ENCODE peak calls at places on chromosomes 12 and 14, in four cellular contexts. One of them, this sample, is unnamed.

GRCh38 chr12:88145567-88146347 is 3.6 kb downstream of the TMTC3 start:
- DNase-seq in thoracic aorta: no peak
- DNase-seq in AG04450: no peak
- DNase-seq in breast epithelium: no peak
- DNase-seq in this sample: no peak

GRCh38 chr12:13049816-13050215 is 5.6 kb downstream of the FAM234B start:
- DNase-seq in AG04450: no peak
- DNase-seq in thoracic aorta: no peak
- DNase-seq in breast epithelium: no peak
- DNase-seq in this sample: no peak

GRCh38 chr14:55470025-55470424 is 29.6 kb upstream of the TBPL2 start:
- DNase-seq in thoracic aorta: no peak
- DNase-seq in breast epithelium: no peak
- DNase-seq in AG04450: no peak
- DNase-seq in this sample: no peak

GRCh38 chr12:110230655-110231054 is 50.4 kb upstream of the ATP2A2 start:
- DNase-seq in AG04450: no peak
- DNase-seq in breast epithelium: no peak
- DNase-seq in thoracic aorta: no peak
- DNase-seq in this sample: no peak

GRCh38 chr14:20614038-20614840 is 23.1 kb upstream of the RNASE12 start:
- DNase-seq in breast epithelium: no peak
- DNase-seq in thoracic aorta: no peak
- DNase-seq in AG04450: no peak
- DNase-seq in this sample: no peak

GRCh38 chr14:93318927-93319326 is 13.9 kb downstream of the BTBD7 start:
- DNase-seq in AG04450: no peak
- DNase-seq in thoracic aorta: no peak
- DNase-seq in breast epithelium: no peak
- DNase-seq in this sample: no peak

GRCh38 chr12:92753976-92754885 is 51.4 kb downstream of the PLEKHG7 start:
- DNase-seq in thoracic aorta: no peak
- DNase-seq in breast epithelium: no peak
- DNase-seq in AG04450: no peak
- DNase-seq in this sample: no peak

GRCh38 chr14:52069617-52070431 is 965 bp upstream of the NID2 start:
- DNase-seq in breast epithelium: no peak
- DNase-seq in AG04450: no peak
- DNase-seq in thoracic aorta: no peak
- DNase-seq in this sample: no peak

GRCh38 chr12:26119391-26119981 is 5.4 kb downstream of the BHLHE41 start:
- DNase-seq in breast epithelium: no peak
- DNase-seq in thoracic aorta: no peak
- DNase-seq in AG04450: no peak
- DNase-seq in this sample: no peak

GRCh38 chr12:98352835-98353234 is 162.6 kb upstream of the TMPO start:
- DNase-seq in thoracic aorta: no peak
- DNase-seq in AG04450: no peak
- DNase-seq in breast epithelium: no peak
- DNase-seq in this sample: no peak

GRCh38 chr14:30883508-30884294 is 9.3 kb downstream of the COCH start:
- DNase-seq in AG04450: peak
- DNase-seq in thoracic aorta: no peak
- DNase-seq in breast epithelium: no peak
- DNase-seq in this sample: no peak

GRCh38 chr14:69261761-69262331 is 1.9 kb downstream of the GALNT16 start:
- DNase-seq in breast epithelium: no peak
- DNase-seq in AG04450: no peak
- DNase-seq in thoracic aorta: no peak
- DNase-seq in this sample: no peak

GRCh38 chr12:96239711-96240234 is 45.6 kb downstream of the ELK3 start:
- DNase-seq in thoracic aorta: no peak
- DNase-seq in AG04450: no peak
- DNase-seq in breast epithelium: no peak
- DNase-seq in this sample: no peak

GRCh38 chr12:105329926-105330282 is 587 bp upstream of the C12orf75 start:
- DNase-seq in AG04450: no peak
- DNase-seq in thoracic aorta: no peak
- DNase-seq in breast epithelium: no peak
- DNase-seq in this sample: no peak

DNA sequence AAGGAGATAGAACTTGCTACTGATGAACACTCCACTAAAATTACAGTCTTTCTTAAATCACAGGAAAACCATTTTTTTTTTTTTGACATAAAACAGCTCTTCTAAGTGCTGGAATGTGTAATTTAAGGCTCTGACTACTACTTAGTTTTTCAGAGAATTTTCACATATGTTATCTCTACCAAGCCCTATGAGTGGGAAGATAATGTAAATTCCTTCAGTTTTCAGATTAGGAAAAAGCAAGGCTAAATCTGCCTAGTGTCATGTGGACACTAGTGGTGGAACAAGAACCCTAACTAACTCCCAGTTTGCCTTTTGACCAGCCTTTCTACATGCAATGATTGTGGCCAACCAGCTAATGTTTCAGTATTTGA is 37.3 kb upstream of the CSRP2 start:
- DNase-seq in AG04450: no peak
- DNase-seq in thoracic aorta: no peak
- DNase-seq in breast epithelium: no peak
- DNase-seq in this sample: no peak
- TF ChIP-seq CTCF in AG04450: no peak
- TF ChIP-seq CTCF in thoracic aorta: no peak
- TF ChIP-seq CTCF in breast epithelium: no peak
- TF ChIP-seq CTCF in this sample: no peak

GRCh38 chr12:53064613-53065415 is 14.4 kb downstream of the SPRYD3 start:
- DNase-seq in AG04450: no peak
- DNase-seq in thoracic aorta: no peak
- DNase-seq in breast epithelium: no peak
- DNase-seq in this sample: no peak
- H3K27ac ChIP-seq in AG04450: peak
- H3K27ac ChIP-seq in thoracic aorta: peak
- H3K27ac ChIP-seq in breast epithelium: peak
- H3K27ac ChIP-seq in this sample: peak

GRCh38 chr12:119153477-119154434 is 25.0 kb upstream of the HSPB8 start:
- DNase-seq in AG04450: no peak
- DNase-seq in thoracic aorta: no peak
- DNase-seq in breast epithelium: no peak
- DNase-seq in this sample: peak
- H3K4me3 ChIP-seq in AG04450: peak
- H3K4me3 ChIP-seq in thoracic aorta: peak
- H3K4me3 ChIP-seq in breast epithelium: peak
- H3K4me3 ChIP-seq in this sample: no peak

GRCh38 chr14:22432348-22432976 is 156.6 kb downstream of the DAD1 start:
- DNase-seq in AG04450: peak
- DNase-seq in thoracic aorta: no peak
- DNase-seq in breast epithelium: no peak
- DNase-seq in this sample: no peak
- TF ChIP-seq CTCF in AG04450: no peak
- TF ChIP-seq CTCF in thoracic aorta: no peak
- TF ChIP-seq CTCF in breast epithelium: no peak
- TF ChIP-seq CTCF in this sample: no peak

GRCh38 chr12:55746147-55746912 is 3.4 kb downstream of the GDF11 start:
- DNase-seq in AG04450: no peak
- DNase-seq in thoracic aorta: no peak
- DNase-seq in breast epithelium: no peak
- DNase-seq in this sample: no peak
- H3K27ac ChIP-seq in AG04450: no peak
- H3K27ac ChIP-seq in thoracic aorta: peak
- H3K27ac ChIP-seq in breast epithelium: peak
- H3K27ac ChIP-seq in this sample: no peak

GRCh38 chr12:4277856-4278581 is 4.5 kb downstream of the CCND2 start:
- DNase-seq in AG04450: no peak
- DNase-seq in breast epithelium: no peak
- DNase-seq in thoracic aorta: no peak
- DNase-seq in this sample: no peak

GRCh38 chr12:4277205-4277543 is 3.6 kb downstream of the CCND2 start:
- DNase-seq in thoracic aorta: no peak
- DNase-seq in breast epithelium: no peak
- DNase-seq in AG04450: no peak
- DNase-seq in this sample: no peak

GRCh38 chr12:4274960-4275868 is 1.7 kb downstream of the CCND2 start:
- DNase-seq in thoracic aorta: no peak
- DNase-seq in breast epithelium: no peak
- DNase-seq in AG04450: no peak
- DNase-seq in this sample: peak

GRCh38 chr12:4275869-4276253 is 2.3 kb downstream of the CCND2 start:
- DNase-seq in thoracic aorta: no peak
- DNase-seq in breast epithelium: no peak
- DNase-seq in AG04450: no peak
- DNase-seq in this sample: no peak

GRCh38 chr12:4276524-4277204 is 3.1 kb downstream of the CCND2 start:
- DNase-seq in thoracic aorta: peak
- DNase-seq in breast epithelium: no peak
- DNase-seq in AG04450: peak
- DNase-seq in this sample: peak
- H3K4me3 ChIP-seq in thoracic aorta: peak
- H3K4me3 ChIP-seq in breast epithelium: peak
- H3K4me3 ChIP-seq in AG04450: no peak
- H3K4me3 ChIP-seq in this sample: no peak

GRCh38 chr12:64893961-64894360 is 69.5 kb downstream of the TBC1D30 start:
- DNase-seq in thoracic aorta: no peak
- DNase-seq in breast epithelium: no peak
- DNase-seq in AG04450: peak
- DNase-seq in this sample: no peak
- TF ChIP-seq CTCF in thoracic aorta: no peak
- TF ChIP-seq CTCF in breast epithelium: no peak
- TF ChIP-seq CTCF in AG04450: no peak
- TF ChIP-seq CTCF in this sample: no peak

DNA sequence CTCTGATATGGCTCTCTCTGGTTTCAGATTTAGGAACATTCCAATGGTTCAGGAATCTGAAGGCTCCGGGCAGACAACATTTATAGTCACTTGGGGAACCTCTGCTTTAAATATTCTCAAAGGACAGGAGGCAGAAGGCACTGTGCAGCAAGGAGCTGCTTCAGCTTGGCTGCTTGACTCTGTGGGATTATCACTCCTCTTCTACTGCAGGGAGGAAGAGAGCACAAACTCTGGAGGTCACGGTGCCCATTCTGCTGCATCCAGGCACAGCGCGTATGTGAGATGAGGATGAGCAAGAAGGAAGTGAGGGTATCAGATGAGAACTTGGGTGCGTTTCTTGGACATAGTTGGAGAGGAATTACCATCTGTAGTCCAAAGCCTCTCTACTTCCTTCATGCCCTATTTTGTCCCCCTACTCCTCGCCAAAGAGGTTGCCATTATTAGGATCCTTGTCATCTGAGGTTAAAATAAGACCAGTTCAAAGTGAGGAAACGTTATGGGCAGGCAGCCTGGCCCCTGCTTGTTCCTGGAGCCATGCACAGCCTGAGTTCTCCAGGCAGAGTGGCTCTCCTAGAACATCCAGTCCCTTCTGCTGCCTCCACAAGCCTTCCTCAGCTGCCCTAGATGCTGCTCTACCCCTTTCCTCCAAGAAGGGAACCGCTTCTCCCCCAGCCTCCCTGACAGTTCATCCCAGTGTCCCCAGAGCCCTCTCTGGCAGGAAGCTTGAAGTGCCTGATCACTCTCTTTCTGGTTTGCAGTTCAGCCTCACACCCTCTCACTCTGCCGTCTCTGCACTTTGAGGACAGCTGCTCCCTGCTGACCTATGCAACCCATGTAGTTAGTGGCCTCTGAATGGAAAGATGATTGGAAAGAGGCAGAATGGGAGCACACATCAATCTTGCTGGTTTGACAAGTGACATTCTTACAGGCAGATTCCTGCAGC is 12.5 kb downstream of the FGF6 start:
- DNase-seq in breast epithelium: no peak
- DNase-seq in AG04450: no peak
- DNase-seq in thoracic aorta: no peak
- DNase-seq in this sample: no peak
- H3K27ac ChIP-seq in breast epithelium: no peak
- H3K27ac ChIP-seq in AG04450: no peak
- H3K27ac ChIP-seq in thoracic aorta: no peak
- H3K27ac ChIP-seq in this sample: no peak

GRCh38 chr12:108690799-108691153 is 40.5 kb downstream of the CORO1C start:
- DNase-seq in thoracic aorta: no peak
- DNase-seq in breast epithelium: no peak
- DNase-seq in AG04450: no peak
- DNase-seq in this sample: no peak
- H3K4me3 ChIP-seq in thoracic aorta: peak
- H3K4me3 ChIP-seq in breast epithelium: peak
- H3K4me3 ChIP-seq in AG04450: peak
- H3K4me3 ChIP-seq in this sample: peak

GRCh38 chr12:132766380-132767085 is 4.9 kb upstream of the ANKLE2 start:
- DNase-seq in breast epithelium: peak
- DNase-seq in thoracic aorta: no peak
- DNase-seq in AG04450: no peak
- DNase-seq in this sample: peak

GRCh38 chr12:132764231-132764630 is 2.6 kb upstream of the ANKLE2 start:
- DNase-seq in thoracic aorta: no peak
- DNase-seq in breast epithelium: no peak
- DNase-seq in AG04450: no peak
- DNase-seq in this sample: no peak

GRCh38 chr12:132765366-132765765 is 3.7 kb upstream of the ANKLE2 start:
- DNase-seq in breast epithelium: no peak
- DNase-seq in AG04450: no peak
- DNase-seq in thoracic aorta: no peak
- DNase-seq in this sample: peak

GRCh38 chr12:132761032-132761910 is at the start of gene ANKLE2:
- DNase-seq in breast epithelium: no peak
- DNase-seq in thoracic aorta: no peak
- DNase-seq in AG04450: no peak
- DNase-seq in this sample: no peak

DNA sequence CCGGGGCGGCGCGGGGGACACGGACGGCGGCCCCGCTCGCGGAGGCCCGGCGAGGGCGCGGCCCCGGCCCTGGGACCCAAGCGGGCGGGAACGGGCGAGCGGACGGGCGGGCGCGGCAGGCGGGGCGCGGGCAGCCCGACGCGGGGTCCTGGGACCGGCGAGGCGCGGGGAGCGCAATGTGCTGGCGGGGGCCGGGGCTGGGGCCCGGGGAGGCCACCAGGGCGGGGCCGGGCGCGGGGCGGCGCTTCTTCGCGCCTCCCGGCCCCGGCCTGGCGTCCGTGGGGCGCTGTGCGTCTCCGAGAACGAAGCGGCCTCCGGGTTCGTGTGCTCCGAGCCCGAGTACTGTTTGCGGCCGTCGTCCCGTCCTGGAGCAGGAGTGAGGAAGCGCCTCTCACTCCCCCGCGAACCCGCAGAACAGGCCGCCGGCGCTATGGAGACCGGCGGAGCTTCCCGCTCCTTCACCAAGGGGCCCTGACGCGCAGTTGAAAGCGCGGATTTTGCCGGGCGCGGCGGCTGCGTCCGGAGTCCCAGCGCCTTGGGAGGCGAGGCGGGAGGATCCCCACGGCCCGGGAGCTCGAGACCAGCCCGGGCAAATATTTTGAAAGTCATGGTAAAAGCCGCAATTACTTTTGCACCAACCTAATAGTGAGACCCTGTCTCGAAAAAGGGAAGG is 415 bp upstream of the ANKLE2 start:
- DNase-seq in AG04450: no peak
- DNase-seq in breast epithelium: peak
- DNase-seq in thoracic aorta: no peak
- DNase-seq in this sample: peak
- TF ChIP-seq CTCF in AG04450: peak
- TF ChIP-seq CTCF in breast epithelium: no peak
- TF ChIP-seq CTCF in thoracic aorta: peak
- TF ChIP-seq CTCF in this sample: no peak

This sample was measured in left lung.